ENCODE peak calls at places on chromosomes 12 and 14, in seven cellular contexts. W, B, I, Y, E, C and G are unnamed samples.

GRCh38 chr12:97946701-97947100 is 484.1 kb downstream of the RMST start:
- DNase-seq in C (no peak), W (no peak), Y (no peak), I (no peak), B (no peak), E (no peak), G (no peak)

GRCh38 chr14:67411375-67411774 is 590 bp downstream of the PLEK2 start:
- DNase-seq in I (no peak), W (no peak), Y (no peak), B (no peak), C (no peak), E (no peak), G (no peak)

GRCh38 chr12:12518464-12518845 is 44.2 kb downstream of the DUSP16 start:
- DNase-seq in E (no peak), B (no peak), W (no peak), C (no peak), I (no peak), Y (no peak), G (no peak)

GRCh38 chr12:110689002-110689600 is at the start of gene HVCN1:
- DNase-seq in B (peak; percentile 86), C (peak; percentile 77), W (no peak), I (no peak), Y (no peak), E (no peak), G (no peak)

GRCh38 chr14:37202265-37202664 is 4.5 kb downstream of the MIPOL1 start:
- DNase-seq in B (no peak), I (no peak), W (no peak), E (no peak), Y (no peak), C (no peak), G (no peak)

GRCh38 chr12:2064078-2064507 is 11.3 kb downstream of the CACNA1C start:
- DNase-seq in C (peak; percentile 73), E (no peak), Y (peak; percentile 28), I (no peak), B (no peak), W (no peak), G (no peak)

GRCh38 chr12:8681129-8681902 is 16.5 kb upstream of the RIMKLB start:
- DNase-seq in W (no peak), C (no peak), Y (no peak), B (no peak), E (no peak), I (no peak), G (no peak)

GRCh38 chr12:14993537-14994266 is 20.9 kb downstream of the PDE6H start:
- DNase-seq in Y (no peak), C (no peak), W (no peak), B (no peak), E (no peak), I (no peak), G (no peak)

GRCh38 chr12:121018860-121019259 is 2.6 kb upstream of the C12orf43 start:
- DNase-seq in Y (no peak), I (no peak), E (no peak), C (no peak), B (no peak), W (no peak), G (no peak)

GRCh38 chr12:6899837-6900519 is 4.6 kb upstream of the LRRC23 start:
- DNase-seq in E (no peak), C (no peak), B (no peak), Y (no peak), I (peak; percentile 78), W (no peak), G (no peak)

GRCh38 chr14:106813477-106813823 is 1287.1 kb downstream of the TMEM121 start:
- DNase-seq in B (no peak), I (no peak), Y (no peak), W (no peak), C (no peak), E (no peak), G (no peak)

GRCh38 chr12:1078002-1078401 is 87.0 kb downstream of the ERC1 start:
- DNase-seq in E (no peak), I (no peak), C (no peak), B (no peak), W (no peak), Y (no peak), G (no peak)

GRCh38 chr12:75844985-75845384 is 186.6 kb downstream of the PHLDA1 start:
- DNase-seq in C (no peak), Y (no peak), E (no peak), W (no peak), B (no peak), I (no peak), G (no peak)

GRCh38 chr12:11958216-11959091 is 112.3 kb upstream of the BCL2L14 start:
- DNase-seq in B (no peak), Y (no peak), C (no peak), W (no peak), I (peak; percentile 8), E (no peak), G (no peak)

GRCh38 chr14:29740491-29740890 is 187.2 kb downstream of the PRKD1 start:
- DNase-seq in W (no peak), E (no peak), B (no peak), C (no peak), Y (no peak), I (no peak), G (no peak)

GRCh38 chr12:121579190-121579791 is 1.5 kb downstream of the KDM2B start:
- DNase-seq in W (no peak), B (peak; percentile 67), Y (no peak), E (no peak), C (peak; percentile 76), I (no peak), G (no peak)

GRCh38 chr14:32934891-32935633 is 3.6 kb upstream of the NPAS3 start:
- DNase-seq in I (no peak), W (no peak), C (no peak), B (no peak), Y (no peak), E (no peak), G (no peak)

GRCh38 chr12:128853321-128854197 is at the start of gene GLT1D1:
- DNase-seq in W (no peak), E (no peak), Y (no peak), B (no peak), I (no peak), C (peak; percentile 84), G (no peak)

GRCh38 chr12:5432011-5432400 is at the start of gene NTF3:
- DNase-seq in W (no peak), B (no peak), I (no peak), C (peak; percentile 73), E (no peak), Y (no peak), G (peak; percentile 3)

GRCh38 chr12:96206957-96207356 is 12.8 kb downstream of the ELK3 start:
- DNase-seq in I (no peak), Y (no peak), C (no peak), B (no peak), E (no peak), W (no peak), G (no peak)

GRCh38 chr12:133023566-133023965 is 13.7 kb upstream of the ZNF84 start:
- DNase-seq in W (no peak), Y (no peak), I (no peak), B (no peak), C (no peak), E (no peak), G (no peak)
- TF ChIP-seq JUND in W (no peak), Y (no peak), I (no peak), B (no peak), C (no peak), E (no peak), G (no peak)

DNA sequence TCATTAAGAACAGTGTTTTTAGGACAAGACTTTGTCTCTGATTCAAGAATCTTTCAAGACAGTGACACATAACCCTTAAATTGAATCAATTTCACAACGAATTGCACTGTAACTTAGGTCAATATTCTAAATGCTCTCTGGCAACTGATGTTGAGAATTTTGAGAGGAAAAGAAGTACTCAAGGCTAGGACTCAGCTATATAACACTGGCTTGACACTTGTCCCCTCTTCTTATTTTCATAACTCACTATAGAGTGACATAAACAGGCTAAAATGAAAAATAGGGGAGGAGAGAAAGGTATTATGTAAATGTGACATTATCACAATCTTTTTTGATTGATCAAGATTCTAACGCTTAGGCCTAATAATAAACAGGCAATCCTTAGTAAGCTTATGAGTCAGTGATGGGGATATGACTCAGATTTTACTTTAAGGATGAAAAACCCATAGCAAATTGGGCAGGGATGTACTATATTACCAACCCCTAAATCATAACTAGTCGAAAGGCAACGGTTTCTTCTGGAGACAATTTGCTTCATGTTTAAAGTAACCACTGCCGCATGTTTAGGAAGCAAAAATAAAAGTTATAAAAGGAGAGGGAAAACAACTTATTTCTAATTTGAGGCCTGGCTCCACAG is 10.9 kb downstream of the BTG1 start:
- DNase-seq in B (no peak), E (no peak), I (no peak), Y (no peak), C (no peak), W (no peak), G (no peak)
- TF ChIP-seq JUND in B (peak; percentile 26), E (no peak), I (no peak), Y (peak; percentile 64), C (peak; percentile 93), W (peak; percentile 81), G (no peak)

GRCh38 chr14:104371917-104372316 is 207.6 kb upstream of the C14orf180 start:
- DNase-seq in B (no peak), E (no peak), W (no peak), C (no peak), Y (no peak), I (no peak), G (no peak)

GRCh38 chr14:104373055-104373854 is 206.3 kb upstream of the C14orf180 start:
- DNase-seq in I (no peak), B (no peak), W (no peak), C (no peak), Y (no peak), E (no peak), G (no peak)

GRCh38 chr14:104373855-104374717 is 205.5 kb upstream of the C14orf180 start:
- DNase-seq in W (no peak), C (no peak), Y (no peak), I (no peak), E (no peak), B (no peak), G (no peak)

GRCh38 chr14:104371031-104371430 is 208.5 kb upstream of the C14orf180 start:
- DNase-seq in B (no peak), C (no peak), I (no peak), E (no peak), Y (no peak), W (no peak), G (no peak)

DNA sequence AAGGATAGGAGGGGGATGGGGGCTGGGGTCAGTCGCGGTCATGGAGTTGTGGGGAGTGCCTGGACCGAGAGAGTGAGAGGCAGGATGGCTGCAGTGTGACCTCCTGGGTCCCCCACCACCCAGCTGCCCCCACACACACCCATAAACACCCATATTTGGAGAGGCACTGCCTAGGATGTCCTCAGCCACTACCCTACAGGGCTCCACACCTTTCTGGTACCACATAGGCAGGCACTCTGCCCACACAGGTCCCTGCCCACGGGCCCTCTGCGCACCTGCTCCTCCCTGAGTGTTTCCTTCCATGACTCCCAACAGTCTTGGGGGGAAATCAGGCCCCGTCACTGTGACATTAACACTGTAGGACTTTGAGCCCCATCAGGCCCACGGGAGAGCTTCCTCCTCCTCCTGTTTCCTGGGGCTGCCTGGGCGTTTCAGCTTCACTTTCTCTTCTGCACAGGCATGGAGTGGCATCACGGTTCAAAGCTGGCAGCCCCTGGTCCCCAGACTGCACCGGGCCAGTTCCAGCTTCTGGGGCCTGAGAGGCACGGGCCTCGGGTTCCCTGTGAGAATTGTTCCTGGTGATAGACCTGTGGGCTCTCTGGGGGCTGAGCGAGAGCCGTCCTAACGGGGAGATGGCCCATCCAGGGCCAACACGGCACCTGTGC is 207.0 kb upstream of the C14orf180 start:
- DNase-seq in B (no peak), Y (no peak), W (no peak), E (no peak), C (no peak), I (no peak), G (no peak)
- TF ChIP-seq JUND in B (no peak), Y (no peak), W (no peak), E (no peak), C (no peak), I (no peak), G (no peak)

GRCh38 chr14:72053662-72054061 is 121.4 kb downstream of the RGS6 start:
- DNase-seq in W (no peak), I (no peak), Y (no peak), B (no peak), E (no peak), C (no peak), G (no peak)
- TF ChIP-seq JUND in W (no peak), I (no peak), Y (no peak), B (no peak), E (no peak), C (no peak), G (no peak)